ENCODE peak calls at places on chromosomes 7 and 10, in six cellular contexts. U, Q, W, T, L and Y are unnamed samples.

GRCh38 chr10:111511751-111512150 is 434.9 kb downstream of the ADRA2A start:
- DNase-seq in U (no peak), Q (no peak), W (no peak), T (no peak), L (no peak), Y (no peak)

GRCh38 chr10:28796606-28797512 is 119.5 kb downstream of the BAMBI start:
- DNase-seq in U (no peak), Q (peak), W (peak), T (no peak), L (no peak), Y (peak)

GRCh38 chr7:141193066-141193465 is 119.2 kb downstream of the TMEM178B start:
- DNase-seq in U (no peak), Q (no peak), W (no peak), T (no peak), L (no peak), Y (no peak)

GRCh38 chr7:76241141-76241540 is 39.4 kb downstream of the SRRM3 start:
- DNase-seq in U (no peak), Q (no peak), W (no peak), T (no peak), L (no peak), Y (no peak)

GRCh38 chr10:3867454-3868273 is 82.7 kb upstream of the KLF6 start:
- DNase-seq in U (no peak), Q (no peak), W (no peak), T (no peak), L (no peak), Y (no peak)

GRCh38 chr10:50850576-50851340 is 34.7 kb downstream of the A1CF start:
- DNase-seq in U (no peak), Q (peak), W (peak), T (no peak), L (no peak), Y (peak)

GRCh38 chr10:78972160-78972946 is 96.4 kb upstream of the ZMIZ1 start:
- DNase-seq in U (no peak), Q (peak), W (peak), T (peak), L (peak), Y (peak)

GRCh38 chr10:30199376-30200018 is 140.1 kb upstream of the JCAD start:
- DNase-seq in U (no peak), Q (no peak), W (no peak), T (no peak), L (no peak), Y (no peak)

GRCh38 chr10:132138596-132138995 is 48.2 kb upstream of the DPYSL4 start:
- DNase-seq in U (no peak), Q (no peak), W (no peak), T (no peak), L (peak), Y (no peak)

GRCh38 chr10:124906551-124907001 is 35.3 kb upstream of the ZRANB1 start:
- DNase-seq in U (no peak), Q (peak), W (peak), T (peak), L (no peak), Y (peak)

GRCh38 chr7:2465928-2466327 is 10.3 kb downstream of the GRIFIN start:
- DNase-seq in U (no peak), Q (no peak), W (no peak), T (no peak), L (no peak), Y (no peak)

GRCh38 chr7:146067880-146068279 is 48.7 kb upstream of the CNTNAP2 start:
- DNase-seq in U (no peak), Q (peak), W (no peak), T (no peak), L (no peak), Y (no peak)

GRCh38 chr10:95456486-95456885 is 104.7 kb downstream of the SORBS1 start:
- DNase-seq in U (no peak), Q (no peak), W (no peak), T (no peak), L (no peak), Y (no peak)

GRCh38 chr10:110544958-110545537 is 22.4 kb upstream of the SMC3 start:
- DNase-seq in U (no peak), Q (peak), W (peak), T (no peak), L (no peak), Y (peak)

GRCh38 chr7:5420108-5420840 is 3.4 kb downstream of the TNRC18 start:
- DNase-seq in U (no peak), Q (peak), W (no peak), T (no peak), L (peak), Y (no peak)

GRCh38 chr7:132751282-132751647 is 175.0 kb upstream of the PLXNA4 start:
- DNase-seq in U (no peak), Q (no peak), W (peak), T (no peak), L (no peak), Y (no peak)

GRCh38 chr10:30349967-30350735 is 1.1 kb upstream of the MTPAP start:
- DNase-seq in U (no peak), Q (no peak), W (no peak), T (no peak), L (no peak), Y (no peak)

GRCh38 chr10:5843814-5844705 is 30.8 kb upstream of the GDI2 start:
- DNase-seq in U (no peak), Q (no peak), W (no peak), T (no peak), L (no peak), Y (no peak)

GRCh38 chr10:50624154-50624865 is 554 bp upstream of the SGMS1 start:
- DNase-seq in U (peak), Q (peak), W (peak), T (peak), L (peak), Y (peak)

GRCh38 chr10:80187060-80187459 is 18.3 kb downstream of the ANXA11 start:
- DNase-seq in U (no peak), Q (no peak), W (no peak), T (no peak), L (no peak), Y (no peak)

GRCh38 chr10:8049874-8050560 is 4.5 kb upstream of the GATA3 start:
- DNase-seq in U (no peak), Q (no peak), W (no peak), T (no peak), L (no peak), Y (no peak)

GRCh38 chr10:123013456-123014419 is 4.9 kb downstream of the ACADSB start:
- DNase-seq in U (no peak), Q (no peak), W (no peak), T (no peak), L (peak), Y (no peak)

GRCh38 chr10:62082729-62083412 is 181.4 kb downstream of the ARID5B start:
- DNase-seq in U (no peak), Q (peak), W (peak), T (no peak), L (no peak), Y (peak)

DNA sequence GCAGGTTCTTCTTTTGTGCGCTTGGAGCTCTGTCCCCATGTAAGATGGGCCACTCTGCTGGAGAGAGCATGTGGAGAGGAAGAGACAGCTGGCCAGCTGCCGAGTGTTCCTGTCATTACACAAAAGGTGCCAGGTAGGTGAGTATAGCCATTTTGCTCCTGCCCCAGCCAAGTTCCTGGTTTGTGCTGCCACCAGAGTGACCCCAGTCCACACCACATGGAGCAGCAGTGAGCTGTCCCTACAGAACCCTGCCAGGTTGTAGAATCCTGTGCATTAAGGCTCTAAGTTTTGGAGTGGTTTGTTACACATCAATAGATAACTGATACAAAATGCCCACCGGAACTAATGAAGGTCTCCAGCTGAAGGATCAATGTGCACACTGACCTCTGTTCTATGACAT is 84.6 kb upstream of the GHITM start:
- DNase-seq in U (no peak), Q (no peak), W (no peak), T (no peak), L (no peak), Y (no peak)
- TF ChIP-seq CTCF in U (no peak), Q (no peak), W (no peak), T (peak), L (no peak), Y (no peak)

GRCh38 chr10:69333205-69333604 is 54.9 kb downstream of the HK1 start:
- DNase-seq in U (no peak), Q (peak), W (peak), T (no peak), L (peak), Y (peak)
- TF ChIP-seq CTCF in U (no peak), Q (peak), W (peak), T (peak), L (peak), Y (peak)

GRCh38 chr10:16518822-16519221 is 2.9 kb downstream of the C1QL3 start:
- DNase-seq in U (no peak), Q (peak), W (no peak), T (no peak), L (no peak), Y (peak)
- TF ChIP-seq CTCF in U (peak), Q (peak), W (peak), T (peak), L (peak), Y (peak)

GRCh38 chr7:47446871-47447466 is 134.9 kb downstream of the TNS3 start:
- DNase-seq in U (no peak), Q (no peak), W (no peak), T (no peak), L (no peak), Y (no peak)

GRCh38 chr7:47443049-47443448 is 138.9 kb downstream of the TNS3 start:
- DNase-seq in U (no peak), Q (no peak), W (no peak), T (no peak), L (no peak), Y (no peak)

GRCh38 chr7:47441796-47442744 is 139.8 kb downstream of the TNS3 start:
- DNase-seq in U (no peak), Q (peak), W (peak), T (no peak), L (no peak), Y (no peak)

GRCh38 chr7:47447621-47448349 is 134.1 kb downstream of the TNS3 start:
- DNase-seq in U (no peak), Q (no peak), W (no peak), T (no peak), L (no peak), Y (no peak)

DNA sequence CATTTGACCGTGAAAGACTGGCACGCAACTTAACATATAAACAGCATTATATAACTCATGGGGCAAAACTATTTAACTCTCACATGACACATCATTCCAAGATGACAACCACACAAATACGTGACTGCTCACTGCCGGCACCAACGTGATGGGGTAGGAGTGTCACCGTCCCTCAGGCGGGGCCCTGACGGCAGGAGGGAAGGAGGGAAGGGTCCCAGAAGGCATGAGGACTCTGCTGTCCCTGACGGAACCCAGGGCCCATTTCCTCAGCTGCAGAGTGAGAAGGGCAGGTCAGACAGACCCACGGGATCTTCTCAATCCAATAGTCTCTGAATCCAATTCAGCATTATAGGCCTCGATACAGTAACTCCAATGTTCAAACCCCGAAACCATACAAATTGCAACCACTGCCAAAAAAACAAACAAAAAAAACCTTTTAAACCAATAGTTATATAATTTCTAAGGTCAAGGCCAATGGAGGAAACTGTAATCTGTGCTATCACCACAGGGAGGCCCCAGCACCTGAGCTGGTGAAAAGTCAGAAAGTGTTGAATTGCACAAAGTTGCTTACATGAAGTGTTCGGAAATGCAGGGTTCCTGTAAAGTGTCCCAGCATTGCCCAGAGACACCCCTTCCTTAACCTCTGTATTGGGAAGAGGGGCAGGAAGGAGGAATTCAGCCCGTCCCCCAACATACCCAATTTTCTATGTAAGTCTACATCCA is 137.4 kb downstream of the TNS3 start:
- DNase-seq in U (peak), Q (peak), W (peak), T (no peak), L (no peak), Y (peak)
- TF ChIP-seq CTCF in U (peak), Q (peak), W (peak), T (peak), L (peak), Y (peak)

GRCh38 chr10:93062499-93063216 is 2.1 kb downstream of the CYP26C1 start:
- DNase-seq in U (peak), Q (peak), W (peak), T (no peak), L (peak), Y (peak)
- TF ChIP-seq CTCF in U (peak), Q (peak), W (peak), T (peak), L (peak), Y (peak)

GRCh38 chr7:36987363-36987724 is 263.1 kb upstream of the AOAH start:
- DNase-seq in U (no peak), Q (no peak), W (no peak), T (no peak), L (no peak), Y (no peak)
- TF ChIP-seq CTCF in U (no peak), Q (no peak), W (no peak), T (no peak), L (no peak), Y (no peak)